ENCODE peak calls at places on chromosomes 1 and 21, in eight cellular contexts. S is A549; N is CD4-positive, CD25-positive, alpha-beta regulatory T cell; V is SJCRH30; G is left lung; F is neural progenitor cell; T is cardiac fibroblast; C is mucosa of descending colon. A is an unnamed sample.

GRCh38 chr1:244269169-244269568 is 182.5 kb downstream of the ADSS2 start:
- DNase-seq in N (no peak), T (no peak), S (no peak), V (no peak), F (no peak), C (no peak), G (no peak), A (no peak)

GRCh38 chr1:198556969-198557368 is 16.5 kb upstream of the ATP6V1G3 start:
- DNase-seq in F (no peak), C (peak), N (peak), V (no peak), T (no peak), S (no peak), G (no peak), A (peak)

GRCh38 chr1:205481279-205481617 is 23.2 kb upstream of the CDK18 start:
- DNase-seq in C (no peak), V (no peak), T (no peak), F (no peak), S (no peak), N (no peak), G (no peak), A (no peak)

GRCh38 chr1:64049900-64050540 is 153.4 kb upstream of the UBE2U start:
- DNase-seq in G (no peak), F (no peak), C (no peak), S (no peak), V (no peak), N (no peak), T (no peak), A (no peak)

GRCh38 chr1:53077599-53077965 is 15.6 kb downstream of the PODN start:
- DNase-seq in T (no peak), F (no peak), N (no peak), S (no peak), C (no peak), G (peak), V (no peak), A (peak)

GRCh38 chr1:224640587-224640986 is 24.5 kb downstream of the CNIH3 start:
- DNase-seq in G (no peak), N (no peak), V (no peak), F (no peak), C (no peak), T (no peak), S (no peak), A (no peak)

GRCh38 chr1:110060034-110060661 is 10.3 kb downstream of the ALX3 start:
- DNase-seq in C (peak), S (peak), T (peak), V (peak), N (peak), F (peak), G (peak), A (peak)

GRCh38 chr21:42862123-42862475 is 17.2 kb downstream of the WDR4 start:
- DNase-seq in F (no peak), T (no peak), V (no peak), G (peak), N (no peak), S (no peak), C (no peak), A (no peak)

GRCh38 chr1:201385299-201385891 is 7.9 kb upstream of the TNNT2 start:
- DNase-seq in V (peak), S (peak), N (no peak), C (peak), F (peak), G (peak), T (peak), A (peak)

GRCh38 chr1:115771094-115771846 is 2.8 kb upstream of the CASQ2 start:
- DNase-seq in G (no peak), T (no peak), C (no peak), N (no peak), F (no peak), V (no peak), S (no peak), A (no peak)

GRCh38 chr1:113057006-113057405 is 16.0 kb upstream of the LRIG2 start:
- DNase-seq in N (no peak), G (no peak), S (no peak), F (peak), V (peak), C (peak), T (no peak), A (no peak)

GRCh38 chr1:117757668-117758067 is 151.8 kb downstream of the TENT5C start:
- DNase-seq in C (no peak), S (no peak), T (peak), V (no peak), G (no peak), F (no peak), N (no peak), A (no peak)

GRCh38 chr1:53594391-53595180 is 135.4 kb downstream of the DMRTB1 start:
- DNase-seq in G (no peak), C (no peak), T (no peak), V (no peak), N (no peak), S (no peak), F (no peak), A (no peak)

GRCh38 chr1:9129391-9130041 is 614 bp upstream of the GPR157 start:
- DNase-seq in C (peak), T (peak), F (peak), S (peak), G (peak), N (peak), V (no peak), A (peak)

GRCh38 chr21:15552914-15553491 is 176.8 kb upstream of the USP25 start:
- DNase-seq in T (peak), S (peak), N (peak), G (no peak), F (no peak), V (no peak), C (no peak), A (no peak)

GRCh38 chr1:36367798-36368197 is 17.9 kb downstream of the STK40 start:
- DNase-seq in S (no peak), V (no peak), C (peak), N (no peak), G (no peak), T (no peak), F (no peak), A (no peak)

GRCh38 chr1:232422098-232422497 is 207.8 kb downstream of the SIPA1L2 start:
- DNase-seq in N (no peak), V (no peak), S (no peak), C (no peak), F (no peak), G (no peak), T (peak), A (no peak)

GRCh38 chr1:112514901-112515300 is 6.1 kb downstream of the WNT2B start:
- DNase-seq in V (no peak), C (no peak), F (no peak), G (peak), T (no peak), N (no peak), S (no peak), A (no peak)

GRCh38 chr1:66012076-66012769 is 219.5 kb downstream of the PDE4B start:
- DNase-seq in F (no peak), S (no peak), C (no peak), V (no peak), T (no peak), N (no peak), G (no peak), A (no peak)

GRCh38 chr1:168146160-168146539 is 9.4 kb upstream of the GPR161 start:
- DNase-seq in V (no peak), C (no peak), G (no peak), F (no peak), S (no peak), N (no peak), T (no peak), A (no peak)

GRCh38 chr1:195773958-195774357 is 834.3 kb downstream of the KCNT2 start:
- DNase-seq in V (no peak), G (no peak), F (no peak), N (no peak), C (no peak), S (no peak), T (no peak), A (no peak)

GRCh38 chr21:36994501-36995189 is 11.9 kb upstream of the RIPPLY3 start:
- DNase-seq in S (no peak), V (no peak), F (peak), C (no peak), N (no peak), G (no peak), T (no peak), A (no peak)

GRCh38 chr1:115652236-115652788 is 10.5 kb downstream of the VANGL1 start:
- DNase-seq in F (no peak), N (no peak), T (no peak), V (no peak), G (no peak), S (no peak), C (no peak), A (no peak)

GRCh38 chr1:31302749-31303441 is 6.1 kb downstream of the ZCCHC17 start:
- DNase-seq in T (peak), F (no peak), N (no peak), C (no peak), S (no peak), G (no peak), V (no peak), A (no peak)

GRCh38 chr1:114100148-114100547 is 53.5 kb downstream of the SYT6 start:
- DNase-seq in T (no peak), N (no peak), F (no peak), V (no peak), C (no peak), S (no peak), G (no peak), A (no peak)

GRCh38 chr1:5814046-5814619 is 178.1 kb downstream of the NPHP4 start:
- DNase-seq in G (peak), F (no peak), T (no peak), S (no peak), N (no peak), V (no peak), C (no peak), A (no peak)

GRCh38 chr1:230823835-230824485 is 44.4 kb downstream of the C1orf198 start:
- DNase-seq in F (no peak), T (no peak), G (no peak), V (no peak), N (no peak), S (no peak), C (no peak), A (no peak)

GRCh38 chr21:45207839-45208626 is 79.7 kb downstream of the POFUT2 start:
- DNase-seq in G (no peak), V (no peak), C (no peak), S (no peak), N (no peak), F (no peak), T (no peak), A (no peak)

GRCh38 chr1:243549108-243549507 is 293.3 kb downstream of the SDCCAG8 start:
- DNase-seq in C (no peak), S (no peak), N (no peak), T (peak), G (no peak), V (no peak), F (no peak), A (no peak)

GRCh38 chr1:176576670-176577069 is 113.7 kb downstream of the PAPPA2 start:
- DNase-seq in T (no peak), V (no peak), C (no peak), G (no peak), N (no peak), F (no peak), S (no peak), A (no peak)

GRCh38 chr1:3573499-3573898 is 37.8 kb downstream of the MEGF6 start:
- DNase-seq in N (no peak), S (no peak), F (no peak), G (no peak), V (no peak), C (no peak), T (no peak), A (no peak)

GRCh38 chr1:147243228-147243685 is 773 bp downstream of the CHD1L start:
- DNase-seq in N (no peak), G (peak), S (no peak), T (no peak), F (peak), V (peak), C (peak), A (peak)

GRCh38 chr1:153670257-153670858 is 435 bp downstream of the ILF2 start:
- DNase-seq in V (no peak), G (peak), S (no peak), T (no peak), N (no peak), F (peak), C (no peak), A (peak)

GRCh38 chr1:33281554-33282303 is 25.4 kb downstream of the ZNF362 start:
- DNase-seq in G (no peak), C (no peak), F (no peak), V (no peak), S (no peak), N (no peak), T (no peak), A (no peak)

GRCh38 chr1:60762176-60762575 is 320.2 kb upstream of the NFIA start:
- DNase-seq in S (no peak), T (peak), F (no peak), C (no peak), G (no peak), V (no peak), N (no peak), A (no peak)

GRCh38 chr1:163372576-163372975 is 50.8 kb downstream of the NUF2 start:
- DNase-seq in C (no peak), V (no peak), T (no peak), G (no peak), F (no peak), S (no peak), N (no peak), A (no peak)

GRCh38 chr1:167221126-167221803 is 579 bp downstream of the POU2F1 start:
- DNase-seq in C (peak), N (no peak), S (no peak), V (peak), T (no peak), F (peak), G (peak), A (no peak)

GRCh38 chr21:37509802-37510393 is 143.3 kb downstream of the DYRK1A start:
- DNase-seq in V (no peak), F (no peak), C (no peak), N (no peak), T (peak), G (no peak), S (no peak), A (no peak)

GRCh38 chr1:165424454-165425283 is 20.3 kb downstream of the RXRG start:
- DNase-seq in S (no peak), C (peak), F (no peak), G (no peak), T (peak), V (no peak), N (peak), A (no peak)
- H3K4me3 ChIP-seq in S (no peak), C (no peak), F (no peak), G (no peak), T (no peak), V (no peak), N (peak), A (peak)

GRCh38 chr1:155000725-155001437 is 1.7 kb upstream of the ZBTB7B start:
- DNase-seq in V (peak), S (peak), C (peak), F (peak), N (peak), T (peak), G (peak), A (peak)

GRCh38 chr1:155000475-155000724 is 2.2 kb upstream of the ZBTB7B start:
- DNase-seq in C (peak), F (no peak), S (no peak), T (no peak), V (peak), G (no peak), N (no peak), A (peak)

GRCh38 chr1:154999651-155000474 is 2.7 kb upstream of the ZBTB7B start:
- DNase-seq in F (peak), S (peak), N (peak), T (no peak), G (no peak), C (peak), V (peak), A (no peak)

GRCh38 chr1:154998201-154998780 is 4.3 kb upstream of the ZBTB7B start:
- DNase-seq in F (no peak), G (no peak), V (no peak), N (no peak), S (no peak), T (no peak), C (no peak), A (no peak)

DNA sequence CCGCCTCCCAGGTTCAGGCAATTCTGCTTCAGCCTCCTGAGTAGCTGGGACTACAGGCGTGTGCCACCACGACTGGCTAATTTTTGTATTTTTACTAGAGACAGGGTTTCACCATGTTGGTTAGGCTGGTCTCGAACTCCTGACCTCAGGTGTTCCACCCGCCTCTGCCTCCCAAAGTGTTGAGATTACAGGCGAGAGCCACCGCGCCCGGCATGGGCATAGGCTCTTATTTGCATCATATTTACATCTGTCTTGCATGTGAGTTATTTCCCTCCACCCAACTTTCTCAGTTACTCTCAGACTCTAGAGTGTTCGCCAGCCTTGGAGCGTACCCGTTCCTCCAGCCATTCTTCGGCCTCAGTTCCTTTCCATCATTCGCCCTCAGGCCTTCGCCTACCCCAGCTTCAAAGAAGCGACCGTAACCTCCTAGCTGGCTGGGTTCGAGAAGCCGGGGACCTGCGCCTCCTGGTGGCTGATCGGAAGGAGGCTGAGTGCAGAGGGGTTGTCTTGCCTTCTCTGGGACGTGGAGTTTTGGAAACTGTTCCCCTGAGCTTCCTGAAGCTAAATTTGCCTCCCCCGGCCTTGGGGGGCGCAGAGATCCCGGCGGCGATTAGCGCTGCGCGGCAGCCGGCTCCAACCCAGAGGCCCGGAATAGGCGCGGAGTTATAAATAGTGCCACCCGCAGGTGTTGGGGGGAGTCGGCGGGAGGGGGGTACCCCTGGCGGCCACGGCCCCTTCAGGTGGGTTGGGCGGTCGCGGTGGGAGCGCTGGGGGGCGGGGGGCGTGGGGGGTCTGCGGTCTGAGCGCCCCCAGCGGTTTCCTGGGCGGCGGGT is 3.6 kb upstream of the ZBTB7B start:
- DNase-seq in S (peak), C (peak), N (peak), V (peak), T (peak), F (peak), G (peak), A (peak)
- H3K4me3 ChIP-seq in S (peak), C (no peak), N (peak), V (peak), T (peak), F (peak), G (peak), A (peak)

GRCh38 chr1:1274931-1275431 is 1.3 kb upstream of the UBE2J2 start:
- DNase-seq in C (no peak), S (no peak), T (no peak), G (no peak), N (no peak), F (no peak), V (no peak), A (no peak)
- H3K4me3 ChIP-seq in C (no peak), S (no peak), T (no peak), G (no peak), N (no peak), F (no peak), V (peak), A (peak)

GRCh38 chr1:157042852-157043251 is 2.7 kb downstream of the ARHGEF11 start:
- DNase-seq in S (no peak), N (no peak), V (no peak), C (no peak), F (no peak), T (no peak), G (no peak), A (no peak)
- H3K4me3 ChIP-seq in S (no peak), N (no peak), V (no peak), C (no peak), F (peak), T (peak), G (no peak), A (peak)

GRCh38 chr1:41286992-41287391 is 44.9 kb upstream of the SCMH1 start:
- DNase-seq in F (no peak), V (no peak), C (no peak), S (no peak), G (no peak), T (peak), N (no peak), A (no peak)
- H3K4me3 ChIP-seq in F (no peak), V (no peak), C (no peak), S (no peak), G (no peak), T (no peak), N (no peak), A (no peak)

GRCh38 chr1:104380003-104380402 is 630.3 kb downstream of the AMY1C start:
- DNase-seq in G (no peak), C (no peak), V (no peak), F (no peak), N (no peak), T (no peak), S (no peak), A (no peak)

DNA sequence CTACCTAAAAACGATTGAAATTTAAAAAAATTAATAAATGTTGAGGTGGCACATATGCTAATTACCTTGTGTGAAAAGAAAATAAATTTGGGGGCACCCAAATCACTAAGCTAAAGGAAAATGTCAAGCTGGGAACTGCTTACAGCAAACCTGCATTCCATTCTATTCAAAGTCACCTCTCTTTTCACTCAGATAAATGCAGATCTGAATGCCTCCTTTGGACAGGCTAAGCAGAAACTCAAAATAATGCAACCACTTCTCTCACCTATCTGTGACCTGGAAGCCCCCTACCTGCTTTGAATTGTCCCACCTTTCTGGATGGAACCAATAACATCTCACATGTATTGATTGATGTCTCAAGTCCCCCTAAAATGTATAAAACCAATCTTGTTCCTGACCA is 628.7 kb downstream of the AMY1C start:
- DNase-seq in F (no peak), N (no peak), V (no peak), G (no peak), S (no peak), T (no peak), C (no peak), A (no peak)
- H3K4me3 ChIP-seq in F (no peak), N (no peak), V (no peak), G (no peak), S (no peak), T (no peak), C (no peak), A (no peak)

GRCh38 chr1:15836772-15837669 is 10.5 kb upstream of the SPEN start:
- DNase-seq in S (no peak), G (peak), C (peak), N (peak), V (no peak), F (peak), T (no peak), A (peak)
- H3K4me3 ChIP-seq in S (peak), G (peak), C (no peak), N (peak), V (no peak), F (no peak), T (no peak), A (peak)

DNA sequence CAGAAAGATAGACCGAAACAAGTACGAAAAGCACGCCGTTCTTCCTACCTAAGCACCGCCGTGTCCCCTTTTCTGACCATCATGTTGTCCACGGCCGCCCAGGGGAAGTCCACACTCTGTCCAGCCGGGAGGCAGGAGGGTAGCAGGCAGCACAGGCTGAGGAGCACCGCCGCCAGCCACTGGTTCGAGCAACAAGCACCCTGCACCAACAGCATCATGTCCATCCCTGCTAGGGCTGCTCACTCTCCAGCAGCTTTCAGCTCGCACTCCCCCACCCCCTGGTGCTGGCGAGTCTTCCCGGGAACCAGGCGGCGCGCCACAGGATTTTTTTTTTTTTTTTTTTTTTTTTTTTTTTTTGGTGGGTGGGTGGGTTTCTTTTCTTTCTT is at the start of gene NEGR1:
- DNase-seq in G (peak), V (peak), S (no peak), F (peak), N (peak), C (peak), T (peak), A (peak)
- H3K4me3 ChIP-seq in G (peak), V (peak), S (peak), F (peak), N (peak), C (peak), T (peak), A (peak)

A was measured in lower lobe of right lung.